ENCODE peak calls at places on chromosomes 5 and 9, in nine cellular contexts. J is HepG2, H is ascending aorta, C is mammary epithelial cell, M is astrocyte of the spinal cord, O is neural progenitor cell, B is vagina, W is AG10803, D is left ventricle myocardium inferior. Y is an unnamed sample.

GRCh38 chr5:160054047-160054446 is 45.1 kb downstream of the TTC1 start:
- DNase-seq in W (peak), H (no peak), C (no peak), M (peak), D (no peak), B (no peak), J (no peak), O (no peak), Y (peak)

GRCh38 chr9:83449166-83449565 is 89.0 kb downstream of the FRMD3 start:
- DNase-seq in J (no peak), D (peak), W (no peak), O (no peak), H (no peak), B (no peak), C (no peak), M (no peak), Y (peak)

GRCh38 chr5:140857177-140857986 is 1.7 kb downstream of the PCDHA10 start:
- DNase-seq in C (no peak), M (no peak), B (no peak), D (no peak), O (no peak), J (no peak), W (no peak), H (no peak), Y (no peak)

GRCh38 chr9:35756275-35756742 is 2.2 kb upstream of the MSMP start:
- DNase-seq in H (peak), J (no peak), D (peak), O (peak), W (no peak), B (no peak), C (no peak), M (no peak), Y (no peak)

GRCh38 chr5:6734243-6734695 is 21.0 kb downstream of the TENT4A start:
- DNase-seq in H (no peak), C (no peak), B (no peak), O (no peak), D (peak), M (no peak), J (no peak), W (peak), Y (peak)

GRCh38 chr5:14143843-14144585 is 872 bp downstream of the TRIO start:
- DNase-seq in O (peak), W (peak), B (no peak), J (no peak), C (peak), M (no peak), D (peak), H (peak), Y (peak)

GRCh38 chr5:138177936-138178515 is 404 bp downstream of the BRD8 start:
- DNase-seq in O (peak), C (peak), H (no peak), J (peak), W (peak), D (peak), B (no peak), M (peak), Y (peak)

GRCh38 chr9:113456235-113456634 is 7.3 kb upstream of the RGS3 start:
- DNase-seq in M (no peak), O (no peak), D (no peak), H (no peak), J (peak), C (no peak), W (peak), B (no peak), Y (peak)

GRCh38 chr5:67196537-67197059 is at the start of gene CD180:
- DNase-seq in J (no peak), B (no peak), H (no peak), M (no peak), W (no peak), D (peak), C (no peak), O (no peak), Y (peak)
- H3K4me3 ChIP-seq in J (no peak), B (no peak), H (no peak), M (no peak), W (no peak), D (peak), C (no peak), O (no peak), Y (no peak)

GRCh38 chr9:82105729-82106128 is 117.2 kb downstream of the SPATA31D1 start:
- DNase-seq in J (peak), H (no peak), B (no peak), D (no peak), M (no peak), W (no peak), C (no peak), O (no peak), Y (no peak)

GRCh38 chr9:82104252-82104651 is 115.7 kb downstream of the SPATA31D1 start:
- DNase-seq in J (no peak), O (no peak), H (no peak), C (no peak), B (no peak), D (no peak), W (no peak), M (no peak), Y (no peak)

GRCh38 chr9:82106536-82106935 is 118.0 kb downstream of the SPATA31D1 start:
- DNase-seq in B (no peak), O (no peak), C (no peak), J (no peak), H (no peak), M (no peak), D (no peak), W (no peak), Y (no peak)

GRCh38 chr9:82101475-82101874 is 112.9 kb downstream of the SPATA31D1 start:
- DNase-seq in D (no peak), H (no peak), O (peak), B (no peak), M (no peak), C (no peak), J (peak), W (no peak), Y (no peak)
- TF ChIP-seq CTCF in D (no peak), H (no peak), O (peak), B (no peak), M (no peak), C (peak), J (peak), W (no peak), Y (no peak)

GRCh38 chr5:72166070-72166979 is 59.0 kb downstream of the MAP1B start:
- DNase-seq in B (no peak), M (peak), W (peak), D (peak), C (peak), H (peak), O (peak), J (no peak), Y (peak)
- H3K4me3 ChIP-seq in B (no peak), M (no peak), W (no peak), D (peak), C (peak), H (peak), O (peak), J (no peak), Y (no peak)

DNA sequence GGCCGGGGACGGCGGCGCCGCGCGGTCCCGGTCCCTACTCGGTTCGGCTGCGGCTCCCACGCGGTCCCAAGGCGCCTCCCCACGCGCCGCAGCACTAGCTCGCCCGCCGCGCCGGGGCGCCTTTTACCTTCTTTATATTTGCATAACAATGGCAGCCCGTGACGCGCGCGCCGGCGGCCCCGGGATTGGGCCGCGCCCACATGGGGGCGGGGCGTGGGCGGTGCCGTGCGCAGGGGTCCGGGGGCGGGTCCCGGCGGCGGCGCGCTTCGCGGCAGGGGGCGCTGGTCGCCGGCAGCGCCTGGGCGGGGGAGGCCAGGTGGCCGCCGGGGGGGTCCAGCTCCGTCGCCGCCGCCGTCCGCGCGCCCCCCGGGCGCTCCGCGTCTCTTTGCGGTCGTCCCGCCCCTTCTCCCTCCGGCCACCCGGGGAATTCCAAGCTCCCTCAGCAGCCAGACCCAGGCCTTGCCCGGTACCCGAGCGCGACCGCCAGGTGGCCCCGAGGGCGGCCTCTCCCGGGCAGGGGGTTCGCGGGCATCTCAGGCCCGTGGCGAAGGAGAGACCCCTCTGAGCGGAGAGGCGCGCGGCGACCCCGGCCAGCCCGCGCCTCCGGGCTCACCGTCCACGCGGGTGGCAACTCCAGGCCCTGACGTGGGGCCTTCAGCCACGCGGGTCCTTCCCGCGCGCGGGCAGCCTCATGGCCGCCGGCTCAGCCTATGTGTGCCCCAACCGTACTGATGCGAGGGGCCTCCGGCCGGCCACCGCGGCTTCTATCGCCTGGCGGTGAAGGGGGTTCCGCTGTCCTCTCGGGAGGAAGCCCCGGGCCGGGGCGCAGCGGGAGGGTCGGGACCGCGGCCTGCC is at the start of gene NRARP:
- DNase-seq in O (peak), C (peak), D (peak), B (no peak), W (peak), H (peak), J (no peak), M (peak), Y (peak)
- TF ChIP-seq CTCF in O (peak), C (peak), D (peak), B (no peak), W (peak), H (peak), J (peak), M (peak), Y (peak)

DNA sequence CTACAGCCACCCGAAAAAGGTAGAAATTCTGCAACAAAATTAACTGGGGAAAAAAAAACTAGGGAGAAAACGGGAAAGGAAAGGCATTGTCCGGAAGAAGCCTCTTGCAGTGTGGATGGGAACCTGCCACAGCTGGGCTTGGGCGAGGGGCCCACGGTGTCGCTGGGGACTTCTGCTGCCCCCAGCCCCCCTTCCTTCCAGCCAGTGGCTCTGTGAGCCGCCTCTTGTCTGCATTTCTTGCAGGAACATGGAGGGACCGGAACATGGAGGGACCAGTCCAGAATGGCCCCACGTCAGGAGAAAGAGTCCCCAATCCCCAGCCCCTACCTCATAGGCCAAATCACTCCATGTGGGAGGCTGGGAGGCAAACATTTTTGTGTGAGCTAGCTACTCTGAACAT is 36.9 kb upstream of the EXOC3 start:
- DNase-seq in J (no peak), O (peak), M (no peak), W (no peak), C (no peak), H (no peak), D (no peak), B (peak), Y (no peak)
- H3K4me3 ChIP-seq in J (no peak), O (no peak), M (no peak), W (no peak), C (no peak), H (no peak), D (no peak), B (no peak), Y (no peak)

GRCh38 chr9:29212590-29213373 is 1639.5 kb upstream of the C9orf72 start:
- DNase-seq in H (no peak), C (peak), W (no peak), O (peak), D (no peak), M (no peak), B (no peak), J (no peak), Y (no peak)

GRCh38 chr9:29208670-29209069 is 1635.4 kb upstream of the C9orf72 start:
- DNase-seq in B (no peak), H (no peak), O (no peak), C (no peak), M (peak), W (no peak), D (no peak), J (no peak), Y (no peak)

GRCh38 chr9:29211681-29212589 is 1638.7 kb upstream of the C9orf72 start:
- DNase-seq in O (peak), C (peak), M (peak), B (no peak), H (no peak), W (peak), J (peak), D (no peak), Y (peak)

GRCh38 chr9:29211003-29211584 is 1637.8 kb upstream of the C9orf72 start:
- DNase-seq in M (no peak), B (no peak), H (no peak), W (no peak), D (no peak), J (no peak), C (no peak), O (no peak), Y (no peak)

DNA sequence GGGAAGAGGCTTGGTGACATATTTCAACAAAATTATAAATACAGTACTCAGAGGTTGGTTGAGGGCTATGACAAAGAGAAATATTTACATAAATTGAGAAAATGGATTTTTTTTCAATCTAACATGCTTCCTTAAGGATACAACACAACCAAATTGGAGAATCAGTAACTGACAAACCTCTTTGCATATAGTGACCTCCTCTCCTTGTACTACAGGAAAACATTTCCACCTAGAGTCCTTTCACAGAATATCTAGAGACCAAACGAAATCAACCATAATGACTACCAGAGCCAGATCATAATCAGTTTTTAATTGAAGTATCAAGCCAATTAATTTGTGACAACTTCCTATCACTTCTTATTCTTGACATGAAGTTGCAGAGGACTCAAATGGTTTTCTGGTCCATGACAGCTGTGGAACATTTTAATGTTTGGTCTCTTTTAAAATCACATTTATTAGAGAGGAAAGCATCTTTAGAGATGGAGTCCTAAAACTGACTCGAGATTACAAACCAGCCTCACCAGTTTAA is 1636.5 kb upstream of the C9orf72 start:
- DNase-seq in B (no peak), J (no peak), O (no peak), W (no peak), H (no peak), M (no peak), C (no peak), D (no peak), Y (no peak)
- TF ChIP-seq CTCF in B (no peak), J (no peak), O (no peak), W (no peak), H (no peak), M (no peak), C (peak), D (no peak), Y (no peak)

GRCh38 chr9:75085640-75086039 is 2.3 kb downstream of the NMRK1 start:
- DNase-seq in D (no peak), H (no peak), B (no peak), M (no peak), W (no peak), J (no peak), O (no peak), C (peak), Y (no peak)
- H3K4me3 ChIP-seq in D (peak), H (no peak), B (peak), M (no peak), W (no peak), J (no peak), O (no peak), C (peak), Y (no peak)

GRCh38 chr9:130917171-130917960 is 20.8 kb upstream of the QRFP start:
- DNase-seq in O (no peak), M (no peak), C (no peak), H (no peak), D (no peak), B (no peak), J (no peak), W (no peak), Y (no peak)

GRCh38 chr9:130912932-130913598 is 16.5 kb upstream of the QRFP start:
- DNase-seq in O (peak), D (no peak), C (peak), J (no peak), M (peak), H (peak), W (peak), B (no peak), Y (peak)

GRCh38 chr9:130913599-130914416 is 17.2 kb upstream of the QRFP start:
- DNase-seq in C (no peak), H (no peak), D (no peak), B (no peak), M (no peak), W (no peak), O (peak), J (no peak), Y (no peak)

GRCh38 chr9:130915096-130915447 is 18.5 kb upstream of the QRFP start:
- DNase-seq in C (no peak), O (no peak), H (no peak), M (no peak), J (no peak), D (no peak), B (no peak), W (no peak), Y (no peak)

GRCh38 chr9:130914417-130915095 is 17.9 kb upstream of the QRFP start:
- DNase-seq in B (no peak), D (no peak), M (no peak), H (no peak), C (no peak), W (no peak), J (no peak), O (no peak), Y (no peak)
- TF ChIP-seq CTCF in B (no peak), D (no peak), M (no peak), H (no peak), C (no peak), W (no peak), J (no peak), O (no peak), Y (no peak)

DNA sequence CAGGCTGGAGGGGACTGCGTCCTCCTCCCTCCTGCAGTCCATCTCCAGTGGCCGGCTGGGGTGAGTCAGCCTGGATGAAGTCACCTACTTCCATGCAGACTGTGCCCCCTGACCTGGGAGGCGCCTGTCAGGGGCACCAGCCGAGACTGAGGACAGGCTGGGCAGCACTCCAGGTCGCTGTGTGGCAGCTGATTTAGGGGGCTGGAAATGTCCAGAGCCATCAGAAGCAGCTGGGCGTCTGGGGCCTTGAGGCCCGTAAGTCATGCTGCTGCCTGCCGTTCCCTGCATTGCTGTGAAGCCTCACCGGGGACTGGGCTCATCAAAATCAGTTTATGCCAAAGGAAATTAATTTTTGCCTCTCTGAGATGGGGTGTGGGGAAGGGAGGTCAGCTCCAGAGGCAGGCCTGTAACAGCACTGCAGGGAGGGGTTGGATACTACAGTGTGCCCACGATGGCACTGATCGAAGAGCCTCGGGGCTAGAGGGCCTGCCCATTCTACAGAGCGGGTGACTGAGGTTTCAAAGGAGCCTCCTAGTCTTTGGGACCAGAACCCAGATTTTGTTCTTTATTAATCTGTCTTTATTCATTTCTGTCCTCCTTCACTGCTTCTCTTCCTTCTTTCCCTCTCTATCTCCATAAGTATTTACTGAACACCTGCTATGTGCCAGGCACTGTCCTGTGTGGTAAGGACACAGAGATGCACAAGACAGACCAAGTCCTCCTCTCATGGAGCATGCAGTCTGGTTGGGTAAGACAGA is 70.4 kb upstream of the PSD2 start:
- DNase-seq in H (no peak), J (peak), O (no peak), M (peak), D (no peak), B (no peak), C (no peak), W (peak), Y (peak)
- H3K4me3 ChIP-seq in H (no peak), J (peak), O (no peak), M (no peak), D (no peak), B (no peak), C (no peak), W (no peak), Y (no peak)

GRCh38 chr5:161676109-161676508 is 9.4 kb upstream of the GABRA6 start:
- DNase-seq in D (no peak), C (no peak), M (no peak), O (peak), H (no peak), W (no peak), B (no peak), J (peak), Y (no peak)
- TF ChIP-seq CTCF in D (peak), C (peak), M (no peak), O (peak), H (no peak), W (no peak), B (no peak), J (peak), Y (no peak)